ENCODE peak calls at places on chromosomes 1 and 21, in seven cellular contexts. One of them, this sample, is unnamed.

GRCh38 chr1:58814251-58815068 is 30.6 kb upstream of the JUN start:
- DNase-seq in non-pigmented ciliary epithelial cell: no peak
- DNase-seq in anterior cingulate cortex: no peak
- DNase-seq in upper lobe of right lung: peak
- DNase-seq in caudate nucleus: no peak
- DNase-seq in LNCaP clone FGC: no peak
- DNase-seq in stimulated activated CD4-positive, alpha-beta T cell treated with anti-CD3 and anti-CD28 coated beads, Interleukin-2, amount 100 ng/mL, for 24 hours: no peak
- DNase-seq in this sample: peak

GRCh38 chr1:195376190-195376589 is 1232.0 kb downstream of the KCNT2 start:
- DNase-seq in non-pigmented ciliary epithelial cell: no peak
- DNase-seq in upper lobe of right lung: no peak
- DNase-seq in caudate nucleus: no peak
- DNase-seq in stimulated activated CD4-positive, alpha-beta T cell treated with anti-CD3 and anti-CD28 coated beads, Interleukin-2, amount 100 ng/mL, for 24 hours: no peak
- DNase-seq in anterior cingulate cortex: no peak
- DNase-seq in LNCaP clone FGC: peak
- DNase-seq in this sample: no peak

GRCh38 chr21:16196521-16197208 is 466.9 kb downstream of the USP25 start:
- DNase-seq in anterior cingulate cortex: no peak
- DNase-seq in upper lobe of right lung: no peak
- DNase-seq in caudate nucleus: no peak
- DNase-seq in LNCaP clone FGC: no peak
- DNase-seq in stimulated activated CD4-positive, alpha-beta T cell treated with anti-CD3 and anti-CD28 coated beads, Interleukin-2, amount 100 ng/mL, for 24 hours: no peak
- DNase-seq in non-pigmented ciliary epithelial cell: no peak
- DNase-seq in this sample: no peak

GRCh38 chr1:168806955-168807354 is 77.9 kb upstream of the DPT start:
- DNase-seq in stimulated activated CD4-positive, alpha-beta T cell treated with anti-CD3 and anti-CD28 coated beads, Interleukin-2, amount 100 ng/mL, for 24 hours: no peak
- DNase-seq in non-pigmented ciliary epithelial cell: no peak
- DNase-seq in anterior cingulate cortex: no peak
- DNase-seq in caudate nucleus: no peak
- DNase-seq in LNCaP clone FGC: no peak
- DNase-seq in upper lobe of right lung: no peak
- DNase-seq in this sample: no peak

GRCh38 chr1:55589656-55590297 is 374.6 kb upstream of the USP24 start:
- DNase-seq in non-pigmented ciliary epithelial cell: no peak
- DNase-seq in caudate nucleus: no peak
- DNase-seq in stimulated activated CD4-positive, alpha-beta T cell treated with anti-CD3 and anti-CD28 coated beads, Interleukin-2, amount 100 ng/mL, for 24 hours: no peak
- DNase-seq in anterior cingulate cortex: no peak
- DNase-seq in upper lobe of right lung: no peak
- DNase-seq in LNCaP clone FGC: no peak
- DNase-seq in this sample: no peak

GRCh38 chr1:16178596-16179497 is 23.0 kb upstream of the EPHA2 start:
- DNase-seq in caudate nucleus: no peak
- DNase-seq in non-pigmented ciliary epithelial cell: no peak
- DNase-seq in stimulated activated CD4-positive, alpha-beta T cell treated with anti-CD3 and anti-CD28 coated beads, Interleukin-2, amount 100 ng/mL, for 24 hours: no peak
- DNase-seq in upper lobe of right lung: peak
- DNase-seq in anterior cingulate cortex: no peak
- DNase-seq in LNCaP clone FGC: no peak
- DNase-seq in this sample: no peak

GRCh38 chr1:162627662-162628296 is 4.5 kb upstream of the DDR2 start:
- DNase-seq in stimulated activated CD4-positive, alpha-beta T cell treated with anti-CD3 and anti-CD28 coated beads, Interleukin-2, amount 100 ng/mL, for 24 hours: no peak
- DNase-seq in non-pigmented ciliary epithelial cell: no peak
- DNase-seq in anterior cingulate cortex: no peak
- DNase-seq in caudate nucleus: no peak
- DNase-seq in upper lobe of right lung: no peak
- DNase-seq in LNCaP clone FGC: no peak
- DNase-seq in this sample: peak

GRCh38 chr1:157000686-157001085 is 44.9 kb downstream of the ARHGEF11 start:
- DNase-seq in non-pigmented ciliary epithelial cell: no peak
- DNase-seq in upper lobe of right lung: no peak
- DNase-seq in anterior cingulate cortex: no peak
- DNase-seq in caudate nucleus: no peak
- DNase-seq in stimulated activated CD4-positive, alpha-beta T cell treated with anti-CD3 and anti-CD28 coated beads, Interleukin-2, amount 100 ng/mL, for 24 hours: no peak
- DNase-seq in LNCaP clone FGC: no peak
- DNase-seq in this sample: no peak

GRCh38 chr1:68149110-68149798 is 83.1 kb downstream of the WLS start:
- DNase-seq in caudate nucleus: no peak
- DNase-seq in non-pigmented ciliary epithelial cell: no peak
- DNase-seq in stimulated activated CD4-positive, alpha-beta T cell treated with anti-CD3 and anti-CD28 coated beads, Interleukin-2, amount 100 ng/mL, for 24 hours: no peak
- DNase-seq in upper lobe of right lung: no peak
- DNase-seq in anterior cingulate cortex: no peak
- DNase-seq in LNCaP clone FGC: no peak
- DNase-seq in this sample: no peak

GRCh38 chr1:31007462-31007991 is 58.0 kb downstream of the PUM1 start:
- DNase-seq in upper lobe of right lung: no peak
- DNase-seq in LNCaP clone FGC: no peak
- DNase-seq in non-pigmented ciliary epithelial cell: peak
- DNase-seq in anterior cingulate cortex: no peak
- DNase-seq in stimulated activated CD4-positive, alpha-beta T cell treated with anti-CD3 and anti-CD28 coated beads, Interleukin-2, amount 100 ng/mL, for 24 hours: no peak
- DNase-seq in caudate nucleus: no peak
- DNase-seq in this sample: no peak

GRCh38 chr1:5770981-5771765 is 221.1 kb downstream of the NPHP4 start:
- DNase-seq in LNCaP clone FGC: no peak
- DNase-seq in anterior cingulate cortex: peak
- DNase-seq in caudate nucleus: no peak
- DNase-seq in upper lobe of right lung: no peak
- DNase-seq in non-pigmented ciliary epithelial cell: no peak
- DNase-seq in stimulated activated CD4-positive, alpha-beta T cell treated with anti-CD3 and anti-CD28 coated beads, Interleukin-2, amount 100 ng/mL, for 24 hours: no peak
- DNase-seq in this sample: no peak

GRCh38 chr1:31712625-31713024 is 8.8 kb upstream of the COL16A1 start:
- DNase-seq in caudate nucleus: no peak
- DNase-seq in anterior cingulate cortex: no peak
- DNase-seq in non-pigmented ciliary epithelial cell: peak
- DNase-seq in upper lobe of right lung: no peak
- DNase-seq in LNCaP clone FGC: no peak
- DNase-seq in stimulated activated CD4-positive, alpha-beta T cell treated with anti-CD3 and anti-CD28 coated beads, Interleukin-2, amount 100 ng/mL, for 24 hours: no peak
- DNase-seq in this sample: no peak

GRCh38 chr21:33643658-33644311 is 1.5 kb downstream of the ITSN1 start:
- DNase-seq in anterior cingulate cortex: no peak
- DNase-seq in LNCaP clone FGC: no peak
- DNase-seq in caudate nucleus: peak
- DNase-seq in non-pigmented ciliary epithelial cell: no peak
- DNase-seq in upper lobe of right lung: no peak
- DNase-seq in stimulated activated CD4-positive, alpha-beta T cell treated with anti-CD3 and anti-CD28 coated beads, Interleukin-2, amount 100 ng/mL, for 24 hours: no peak
- DNase-seq in this sample: no peak

GRCh38 chr1:229199892-229200291 is 71.0 kb upstream of the RAB4A start:
- DNase-seq in upper lobe of right lung: peak
- DNase-seq in anterior cingulate cortex: no peak
- DNase-seq in LNCaP clone FGC: no peak
- DNase-seq in caudate nucleus: no peak
- DNase-seq in stimulated activated CD4-positive, alpha-beta T cell treated with anti-CD3 and anti-CD28 coated beads, Interleukin-2, amount 100 ng/mL, for 24 hours: no peak
- DNase-seq in non-pigmented ciliary epithelial cell: no peak
- DNase-seq in this sample: peak

GRCh38 chr1:188782220-188782841 is 1695.3 kb downstream of the BRINP3 start:
- DNase-seq in upper lobe of right lung: no peak
- DNase-seq in stimulated activated CD4-positive, alpha-beta T cell treated with anti-CD3 and anti-CD28 coated beads, Interleukin-2, amount 100 ng/mL, for 24 hours: no peak
- DNase-seq in anterior cingulate cortex: no peak
- DNase-seq in LNCaP clone FGC: peak
- DNase-seq in caudate nucleus: no peak
- DNase-seq in non-pigmented ciliary epithelial cell: peak
- DNase-seq in this sample: no peak

GRCh38 chr1:105337427-105337826 is 1587.7 kb downstream of the AMY1C start:
- DNase-seq in stimulated activated CD4-positive, alpha-beta T cell treated with anti-CD3 and anti-CD28 coated beads, Interleukin-2, amount 100 ng/mL, for 24 hours: no peak
- DNase-seq in upper lobe of right lung: no peak
- DNase-seq in anterior cingulate cortex: no peak
- DNase-seq in non-pigmented ciliary epithelial cell: no peak
- DNase-seq in caudate nucleus: no peak
- DNase-seq in LNCaP clone FGC: no peak
- DNase-seq in this sample: no peak

GRCh38 chr1:116824631-116825399 is 70.6 kb downstream of the CD2 start:
- DNase-seq in caudate nucleus: no peak
- DNase-seq in stimulated activated CD4-positive, alpha-beta T cell treated with anti-CD3 and anti-CD28 coated beads, Interleukin-2, amount 100 ng/mL, for 24 hours: no peak
- DNase-seq in upper lobe of right lung: no peak
- DNase-seq in anterior cingulate cortex: no peak
- DNase-seq in non-pigmented ciliary epithelial cell: no peak
- DNase-seq in LNCaP clone FGC: no peak
- DNase-seq in this sample: no peak

GRCh38 chr1:200740291-200741212 is 1.9 kb downstream of the CAMSAP2 start:
- DNase-seq in non-pigmented ciliary epithelial cell: no peak
- DNase-seq in anterior cingulate cortex: no peak
- DNase-seq in LNCaP clone FGC: no peak
- DNase-seq in stimulated activated CD4-positive, alpha-beta T cell treated with anti-CD3 and anti-CD28 coated beads, Interleukin-2, amount 100 ng/mL, for 24 hours: no peak
- DNase-seq in upper lobe of right lung: no peak
- DNase-seq in caudate nucleus: no peak
- DNase-seq in this sample: peak

GRCh38 chr1:156560585-156561163 is 11.7 kb downstream of the IQGAP3 start:
- DNase-seq in LNCaP clone FGC: no peak
- DNase-seq in caudate nucleus: no peak
- DNase-seq in upper lobe of right lung: no peak
- DNase-seq in non-pigmented ciliary epithelial cell: no peak
- DNase-seq in stimulated activated CD4-positive, alpha-beta T cell treated with anti-CD3 and anti-CD28 coated beads, Interleukin-2, amount 100 ng/mL, for 24 hours: no peak
- DNase-seq in anterior cingulate cortex: no peak
- DNase-seq in this sample: no peak

GRCh38 chr1:201792534-201793305 is 36.2 kb upstream of the IPO9 start:
- DNase-seq in non-pigmented ciliary epithelial cell: peak
- DNase-seq in LNCaP clone FGC: peak
- DNase-seq in upper lobe of right lung: peak
- DNase-seq in stimulated activated CD4-positive, alpha-beta T cell treated with anti-CD3 and anti-CD28 coated beads, Interleukin-2, amount 100 ng/mL, for 24 hours: peak
- DNase-seq in anterior cingulate cortex: peak
- DNase-seq in caudate nucleus: peak
- DNase-seq in this sample: peak

GRCh38 chr1:234079896-234080295 is 175.4 kb downstream of the SLC35F3 start:
- DNase-seq in LNCaP clone FGC: no peak
- DNase-seq in caudate nucleus: no peak
- DNase-seq in non-pigmented ciliary epithelial cell: no peak
- DNase-seq in stimulated activated CD4-positive, alpha-beta T cell treated with anti-CD3 and anti-CD28 coated beads, Interleukin-2, amount 100 ng/mL, for 24 hours: no peak
- DNase-seq in upper lobe of right lung: no peak
- DNase-seq in anterior cingulate cortex: no peak
- DNase-seq in this sample: no peak

GRCh38 chr1:237105826-237106225 is 63.8 kb downstream of the RYR2 start:
- DNase-seq in stimulated activated CD4-positive, alpha-beta T cell treated with anti-CD3 and anti-CD28 coated beads, Interleukin-2, amount 100 ng/mL, for 24 hours: no peak
- DNase-seq in anterior cingulate cortex: no peak
- DNase-seq in upper lobe of right lung: no peak
- DNase-seq in LNCaP clone FGC: no peak
- DNase-seq in non-pigmented ciliary epithelial cell: no peak
- DNase-seq in caudate nucleus: no peak
- DNase-seq in this sample: no peak

GRCh38 chr1:215023151-215023832 is 59.2 kb upstream of the KCNK2 start:
- DNase-seq in caudate nucleus: no peak
- DNase-seq in LNCaP clone FGC: no peak
- DNase-seq in anterior cingulate cortex: no peak
- DNase-seq in stimulated activated CD4-positive, alpha-beta T cell treated with anti-CD3 and anti-CD28 coated beads, Interleukin-2, amount 100 ng/mL, for 24 hours: no peak
- DNase-seq in non-pigmented ciliary epithelial cell: no peak
- DNase-seq in upper lobe of right lung: no peak
- DNase-seq in this sample: no peak

GRCh38 chr1:175188936-175189335 is 3.6 kb downstream of the KIAA0040 start:
- DNase-seq in caudate nucleus: no peak
- DNase-seq in LNCaP clone FGC: no peak
- DNase-seq in anterior cingulate cortex: no peak
- DNase-seq in non-pigmented ciliary epithelial cell: no peak
- DNase-seq in upper lobe of right lung: no peak
- DNase-seq in stimulated activated CD4-positive, alpha-beta T cell treated with anti-CD3 and anti-CD28 coated beads, Interleukin-2, amount 100 ng/mL, for 24 hours: peak
- DNase-seq in this sample: peak

GRCh38 chr21:37461494-37461893 is 94.9 kb downstream of the DYRK1A start:
- DNase-seq in upper lobe of right lung: no peak
- DNase-seq in non-pigmented ciliary epithelial cell: no peak
- DNase-seq in LNCaP clone FGC: no peak
- DNase-seq in anterior cingulate cortex: no peak
- DNase-seq in stimulated activated CD4-positive, alpha-beta T cell treated with anti-CD3 and anti-CD28 coated beads, Interleukin-2, amount 100 ng/mL, for 24 hours: no peak
- DNase-seq in caudate nucleus: no peak
- DNase-seq in this sample: peak

GRCh38 chr1:19750101-19750881 is 49.4 kb downstream of the TMCO4 start:
- DNase-seq in upper lobe of right lung: no peak
- DNase-seq in anterior cingulate cortex: no peak
- DNase-seq in caudate nucleus: no peak
- DNase-seq in LNCaP clone FGC: no peak
- DNase-seq in stimulated activated CD4-positive, alpha-beta T cell treated with anti-CD3 and anti-CD28 coated beads, Interleukin-2, amount 100 ng/mL, for 24 hours: no peak
- DNase-seq in non-pigmented ciliary epithelial cell: no peak
- DNase-seq in this sample: no peak